ENCODE peak calls at places on chromosome 4, in five cellular contexts. N is GM12878, O is NT2/D1, E is HEK293T, X is H1. Q is an unnamed sample.

GRCh38 chr4:138868562-138868961 is 147.0 kb upstream of the NOCT start:
- DNase-seq in N (no peak), O (no peak), E (no peak), X (no peak), Q (no peak)

GRCh38 chr4:63308702-63309101 is 1100.5 kb downstream of the TECRL start:
- DNase-seq in N (no peak), O (no peak), E (no peak), X (no peak), Q (no peak)

GRCh38 chr4:41409095-41409494 is 128.9 kb upstream of the LIMCH1 start:
- DNase-seq in N (no peak), O (no peak), E (no peak), X (no peak), Q (no peak)

GRCh38 chr4:138334346-138335016 is 92.3 kb upstream of the SLC7A11 start:
- DNase-seq in N (no peak), O (no peak), E (no peak), X (no peak), Q (peak; percentile 45)

GRCh38 chr4:185165605-185166063 is 22.6 kb downstream of the SLC25A4 start:
- DNase-seq in N (peak; percentile 74), O (no peak), E (no peak), X (no peak), Q (no peak)

GRCh38 chr4:44674471-44674870 is 3.7 kb upstream of the GUF1 start:
- DNase-seq in N (no peak), O (no peak), E (no peak), X (no peak), Q (no peak)

GRCh38 chr4:7714176-7714575 is 225.5 kb downstream of the AFAP1 start:
- DNase-seq in N (no peak), O (no peak), E (no peak), X (no peak), Q (no peak)

GRCh38 chr4:110799171-110799570 is 176.3 kb upstream of the PITX2 start:
- DNase-seq in N (no peak), O (no peak), E (no peak), X (no peak), Q (no peak)

GRCh38 chr4:174134361-174134760 is 149.1 kb downstream of the FBXO8 start:
- DNase-seq in N (no peak), O (no peak), E (no peak), X (no peak), Q (no peak)

GRCh38 chr4:134216436-134216835 is 14.8 kb upstream of the PABPC4L start:
- DNase-seq in N (no peak), O (no peak), E (no peak), X (no peak), Q (no peak)

GRCh38 chr4:83360018-83360417 is 25.4 kb upstream of the HPSE start:
- DNase-seq in N (no peak), O (no peak), E (no peak), X (no peak), Q (no peak)

GRCh38 chr4:166042510-166043055 is 169.5 kb downstream of the TLL1 start:
- DNase-seq in N (no peak), O (no peak), E (no peak), X (no peak), Q (no peak)

GRCh38 chr4:112978691-112979472 is 70.6 kb upstream of the ANK2 start:
- DNase-seq in N (no peak), O (no peak), E (no peak), X (no peak), Q (no peak)

GRCh38 chr4:139295317-139296299 is 5.7 kb upstream of the NAA15 start:
- DNase-seq in N (peak; percentile 56), O (peak; percentile 82), E (peak; percentile 88), X (peak; percentile 99), Q (peak; percentile 82)

GRCh38 chr4:89300060-89300459 is 7.5 kb downstream of the GPRIN3 start:
- DNase-seq in N (no peak), O (no peak), E (no peak), X (no peak), Q (no peak)

GRCh38 chr4:165874799-165875371 is 1.8 kb downstream of the TLL1 start:
- DNase-seq in N (no peak), O (no peak), E (peak; percentile 58), X (peak; percentile 78), Q (no peak)

GRCh38 chr4:28151314-28151713 is 1290.7 kb downstream of the STIM2 start:
- DNase-seq in N (no peak), O (no peak), E (no peak), X (no peak), Q (no peak)

GRCh38 chr4:111209706-111210105 is 586.8 kb upstream of the PITX2 start:
- DNase-seq in N (no peak), O (peak; percentile 11), E (no peak), X (no peak), Q (no peak)

GRCh38 chr4:114512595-114513295 is 85.9 kb upstream of the UGT8 start:
- DNase-seq in N (no peak), O (no peak), E (no peak), X (no peak), Q (no peak)

GRCh38 chr4:92199135-92199534 is 104.6 kb upstream of the GRID2 start:
- DNase-seq in N (no peak), O (no peak), E (no peak), X (no peak), Q (no peak)

GRCh38 chr4:32037391-32037790 is 1317.2 kb downstream of the PCDH7 start:
- DNase-seq in N (no peak), O (no peak), E (no peak), X (no peak), Q (no peak)
- TF ChIP-seq SUZ12 in N (no peak), O (no peak), E (no peak), X (no peak), Q (no peak)

GRCh38 chr4:119038465-119038864 is 97.2 kb upstream of the MYOZ2 start:
- DNase-seq in N (no peak), O (no peak), E (no peak), X (no peak), Q (no peak)
- TF ChIP-seq SUZ12 in N (no peak), O (no peak), E (no peak), X (no peak), Q (no peak)

DNA sequence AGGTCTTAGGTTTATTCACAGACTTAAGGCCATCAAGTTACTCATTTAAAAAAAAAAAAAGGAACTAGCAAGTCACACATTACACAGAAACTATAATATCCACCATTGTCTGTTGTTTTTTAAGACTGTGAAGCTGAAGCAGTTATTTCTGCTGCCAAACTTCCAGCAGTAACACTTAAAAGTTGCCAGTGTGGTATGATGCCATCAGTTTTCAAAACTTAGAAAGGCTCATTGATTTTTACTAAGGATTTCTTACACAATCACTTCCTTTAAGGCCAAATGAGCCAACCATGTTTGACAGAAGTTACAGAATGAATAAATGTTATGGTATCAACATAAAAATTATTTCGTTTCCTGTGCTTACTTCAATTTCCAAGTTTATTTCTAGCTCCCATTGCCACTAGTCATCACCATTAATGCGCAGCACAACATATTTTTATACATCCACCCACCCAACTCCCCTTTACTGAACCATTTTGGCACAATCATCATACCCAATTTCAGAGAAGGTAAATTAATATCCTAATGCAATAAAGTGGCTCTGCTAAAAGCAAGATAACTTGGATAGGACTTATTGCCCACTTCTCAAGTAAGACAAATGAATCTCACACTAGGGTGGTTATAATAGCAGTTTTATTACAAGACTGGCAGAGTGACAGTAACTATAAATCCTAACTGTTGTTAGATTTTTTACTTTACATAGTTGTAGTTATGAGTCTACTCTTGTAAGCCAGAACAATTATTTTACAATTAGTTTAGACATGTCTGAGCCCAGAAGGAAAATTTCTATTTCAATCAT is 13.1 kb downstream of the PDGFC start:
- DNase-seq in N (no peak), O (no peak), E (no peak), X (no peak), Q (no peak)
- TF ChIP-seq SUZ12 in N (no peak), O (no peak), E (no peak), X (no peak), Q (no peak)

GRCh38 chr4:146051724-146052396 is 113.2 kb upstream of the ZNF827 start:
- DNase-seq in N (no peak), O (no peak), E (no peak), X (no peak), Q (no peak)
- TF ChIP-seq SUZ12 in N (no peak), O (no peak), E (no peak), X (no peak), Q (no peak)

GRCh38 chr4:180808862-180809261 is 1434.3 kb upstream of the TENM3 start:
- DNase-seq in N (no peak), O (no peak), E (no peak), X (no peak), Q (no peak)
- TF ChIP-seq SUZ12 in N (no peak), O (no peak), E (no peak), X (no peak), Q (no peak)

DNA sequence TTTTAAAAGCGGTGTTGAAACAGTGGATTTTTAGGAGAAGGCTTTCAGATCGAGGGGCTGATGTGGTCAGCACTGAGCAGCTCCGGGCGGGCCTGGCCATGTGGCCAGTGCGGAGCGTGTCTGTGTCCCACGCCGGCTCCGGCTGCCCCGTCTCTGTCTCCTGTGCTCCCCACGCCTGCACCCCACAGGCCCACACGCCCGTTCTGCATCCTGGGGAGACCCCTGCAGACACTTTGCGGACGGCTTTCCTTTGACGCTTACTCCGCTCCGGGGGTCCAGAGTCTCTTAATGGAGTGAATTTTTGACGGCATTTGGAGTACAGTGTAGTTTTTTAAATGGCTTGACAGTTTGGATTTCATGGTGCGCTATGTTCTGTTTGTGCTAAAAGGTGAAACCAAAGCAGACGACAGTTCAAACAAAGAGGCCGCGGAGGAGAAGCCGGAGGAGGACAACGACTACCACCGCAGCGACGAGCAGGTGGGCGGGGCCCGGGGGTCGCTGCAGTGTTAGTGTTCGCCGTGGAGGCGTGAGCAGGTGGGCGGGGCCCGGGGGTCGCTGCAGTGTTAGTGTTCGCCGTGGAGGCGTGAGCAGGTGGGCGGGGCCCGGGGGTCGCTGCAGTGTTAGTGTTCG is 38.7 kb downstream of the PCGF3 start:
- DNase-seq in N (no peak), O (no peak), E (no peak), X (no peak), Q (no peak)
- TF ChIP-seq SUZ12 in N (no peak), O (no peak), E (no peak), X (no peak), Q (no peak)

GRCh38 chr4:118738999-118739690 is 54.0 kb downstream of the METTL14 start:
- DNase-seq in N (no peak), O (peak; percentile 2), E (no peak), X (no peak), Q (no peak)

GRCh38 chr4:118738090-118738489 is 52.9 kb downstream of the METTL14 start:
- DNase-seq in N (no peak), O (no peak), E (no peak), X (no peak), Q (no peak)

GRCh38 chr4:118741456-118741855 is 56.3 kb downstream of the METTL14 start:
- DNase-seq in N (no peak), O (no peak), E (no peak), X (no peak), Q (no peak)

GRCh38 chr4:118742050-118742449 is 56.9 kb downstream of the METTL14 start:
- DNase-seq in N (no peak), O (no peak), E (no peak), X (no peak), Q (no peak)

DNA sequence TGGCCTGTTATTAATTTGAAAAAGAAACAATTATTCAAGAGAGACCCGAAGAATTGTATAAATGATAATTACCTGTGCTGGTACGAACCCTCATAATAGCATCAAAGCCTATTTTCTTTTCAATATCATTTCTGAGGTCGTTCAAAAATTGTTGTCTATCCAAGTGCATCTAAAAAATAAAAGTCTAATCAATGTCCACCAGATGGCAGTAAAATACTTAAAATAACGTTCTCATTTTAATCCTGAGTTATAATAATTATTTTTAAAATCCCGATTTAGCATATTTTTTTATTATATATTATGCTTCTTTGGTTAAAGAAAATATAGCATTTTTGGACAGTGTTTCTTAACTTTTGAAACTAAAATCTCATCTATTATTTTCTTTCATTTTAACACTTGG is 55.7 kb downstream of the METTL14 start:
- DNase-seq in N (no peak), O (no peak), E (no peak), X (no peak), Q (no peak)
- TF ChIP-seq SUZ12 in N (no peak), O (no peak), E (no peak), X (no peak), Q (no peak)

GRCh38 chr4:98932539-98932938 is 3.6 kb upstream of the EIF4E start:
- DNase-seq in N (no peak), O (no peak), E (no peak), X (no peak), Q (no peak)
- TF ChIP-seq SUZ12 in N (no peak), O (no peak), E (no peak), X (no peak), Q (no peak)